ENCODE peak calls at places on chromosomes 7 and 10, in seven cellular contexts. G, M, S, O, B, D and F are unnamed samples.

GRCh38 chr10:27019827-27020226 is 80.5 kb downstream of the ANKRD26 start:
- DNase-seq in O (no peak), S (peak), G (no peak), D (no peak), M (no peak), B (no peak), F (no peak)

GRCh38 chr10:73408061-73408460 is 5.8 kb downstream of the ANXA7 start:
- DNase-seq in G (no peak), D (no peak), S (no peak), B (no peak), O (no peak), M (no peak), F (no peak)

GRCh38 chr7:114789161-114789560 is 132.7 kb upstream of the MDFIC start:
- DNase-seq in D (no peak), M (no peak), B (no peak), G (no peak), O (no peak), S (peak), F (peak)

GRCh38 chr10:124722812-124723783 is 21.1 kb downstream of the FAM53B start:
- DNase-seq in D (peak), G (peak), S (no peak), O (peak), B (peak), M (no peak), F (no peak)

GRCh38 chr10:32225976-32226375 is 121.0 kb downstream of the EPC1 start:
- DNase-seq in D (no peak), M (no peak), B (no peak), G (no peak), S (no peak), O (no peak), F (no peak)

GRCh38 chr7:148153611-148154010 is 437.0 kb upstream of the C7orf33 start:
- DNase-seq in D (no peak), B (peak), M (no peak), O (no peak), S (no peak), G (peak), F (peak)

GRCh38 chr7:142853739-142854504 is 954 bp upstream of the EPHB6 start:
- DNase-seq in D (no peak), O (peak), G (peak), M (peak), S (peak), B (peak), F (peak)

GRCh38 chr10:76210241-76210640 is 778.8 kb downstream of the LRMDA start:
- DNase-seq in D (no peak), S (no peak), G (no peak), O (no peak), B (no peak), M (no peak), F (no peak)

GRCh38 chr7:45617166-45617565 is 43.0 kb downstream of the ADCY1 start:
- DNase-seq in D (no peak), M (no peak), G (no peak), O (no peak), S (no peak), B (no peak), F (no peak)
- TF ChIP-seq CTCF in D (no peak), M (no peak), G (no peak), O (no peak), S (no peak), B (no peak), F (no peak)

DNA sequence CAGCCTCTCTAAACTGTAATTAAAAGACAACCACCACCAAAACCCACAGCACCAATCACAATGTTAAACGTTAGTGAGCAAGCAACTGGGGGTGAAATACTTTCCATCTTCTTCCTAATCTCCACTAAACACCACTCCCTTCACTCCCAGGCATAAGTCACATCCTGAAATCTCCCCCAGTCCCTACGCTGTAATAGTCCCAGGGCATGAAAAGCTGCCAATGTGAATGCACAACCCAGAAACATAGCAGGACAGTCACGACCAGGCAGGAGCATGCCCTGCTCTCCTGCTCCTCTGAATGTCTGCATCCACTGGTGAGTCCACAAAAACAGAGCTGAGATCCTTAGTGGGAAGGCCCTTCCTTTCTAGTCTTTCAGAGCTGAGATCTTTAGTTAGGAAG is 288.9 kb downstream of the PARD3 start:
- DNase-seq in G (no peak), M (no peak), B (no peak), O (no peak), D (no peak), S (peak), F (no peak)
- H3K27ac ChIP-seq in G (no peak), M (peak), B (peak), O (no peak), D (no peak), S (peak), F (no peak)

GRCh38 chr10:7756360-7756992 is 31.3 kb downstream of the KIN start:
- DNase-seq in B (no peak), G (no peak), S (peak), D (no peak), O (peak), M (no peak), F (no peak)
- TF ChIP-seq CTCF in B (peak), G (peak), S (peak), D (peak), O (no peak), M (no peak), F (peak)

GRCh38 chr7:105876091-105876963 is at the start of gene ATXN7L1:
- DNase-seq in S (peak), D (no peak), B (peak), O (peak), M (peak), G (peak), F (peak)

GRCh38 chr7:105876964-105877601 is 684 bp upstream of the ATXN7L1 start:
- DNase-seq in G (peak), S (peak), B (peak), O (no peak), M (peak), D (no peak), F (peak)

GRCh38 chr7:105877736-105878135 is 1.3 kb upstream of the ATXN7L1 start:
- DNase-seq in O (no peak), S (no peak), M (no peak), B (no peak), G (no peak), D (no peak), F (no peak)

GRCh38 chr7:105874055-105874454 is 2.3 kb downstream of the ATXN7L1 start:
- DNase-seq in B (no peak), D (no peak), M (no peak), O (no peak), G (no peak), S (no peak), F (no peak)

DNA sequence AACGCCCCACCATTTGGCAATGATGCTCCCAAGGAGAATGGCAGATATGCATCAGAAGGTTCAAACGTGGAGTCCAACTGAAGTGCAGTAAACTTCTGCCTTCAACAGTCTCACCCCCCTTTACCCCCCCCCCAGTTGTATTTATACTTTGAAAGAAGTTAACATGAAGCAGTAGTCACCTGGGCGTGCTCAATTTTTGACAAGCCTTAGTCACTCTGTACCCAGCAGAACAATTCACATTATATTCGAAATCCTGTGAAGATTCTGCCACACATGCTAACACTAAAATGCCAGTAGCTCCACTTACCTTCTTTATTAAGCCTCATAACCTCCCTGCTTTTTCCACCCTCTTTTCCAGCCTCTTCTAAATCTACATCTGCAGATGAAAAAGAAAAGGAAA is 894 bp downstream of the ATXN7L1 start:
- DNase-seq in G (no peak), D (no peak), B (no peak), S (no peak), O (no peak), M (no peak), F (no peak)
- H3K27ac ChIP-seq in G (no peak), D (no peak), B (peak), S (peak), O (no peak), M (no peak), F (no peak)

GRCh38 chr10:100009283-100009792 is 409 bp downstream of the DNMBP start:
- DNase-seq in D (no peak), G (peak), B (peak), M (peak), O (no peak), S (no peak), F (no peak)
- TF ChIP-seq CTCF in D (peak), G (no peak), B (no peak), M (peak), O (no peak), S (peak), F (peak)